ENCODE peak calls at places on chromosomes 12 and 14, in four cellular contexts. E is GM12878, N is HepG2, P is H1. A is an unnamed sample.
A peak's percentile ranks its signal among the peaks of the same experiment; 100 is the strongest.

GRCh38 chr12:11016937-11017336 is 5.5 kb downstream of the TAS2R19 start:
- DNase-seq in E (no peak), N (no peak), P (no peak), A (no peak)

GRCh38 chr12:110170535-110171185 is 46.5 kb downstream of the IFT81 start:
- DNase-seq in E (no peak), N (no peak), P (no peak), A (no peak)

GRCh38 chr12:122042910-122043309 is 21.2 kb downstream of the BCL7A start:
- DNase-seq in E (no peak), N (no peak), P (no peak), A (no peak)

GRCh38 chr14:55131782-55132181 is 2.7 kb downstream of the LGALS3 start:
- DNase-seq in E (no peak), N (no peak), P (no peak), A (no peak)

GRCh38 chr12:125092872-125093680 is 27.8 kb downstream of the AACS start:
- DNase-seq in E (no peak), N (peak; percentile 92), P (no peak), A (no peak)

GRCh38 chr12:52633383-52633782 is 15.0 kb upstream of the KRT73 start:
- DNase-seq in E (no peak), N (no peak), P (no peak), A (no peak)

GRCh38 chr12:127342861-127343260 is 924.1 kb upstream of the TMEM132C start:
- DNase-seq in E (no peak), N (no peak), P (no peak), A (no peak)

GRCh38 chr14:77955816-77956796 is 156.2 kb downstream of the ADCK1 start:
- DNase-seq in E (no peak), N (no peak), P (no peak), A (no peak)

GRCh38 chr14:31894351-31894750 is 182.8 kb upstream of the ARHGAP5 start:
- DNase-seq in E (no peak), N (no peak), P (no peak), A (no peak)

GRCh38 chr12:104182144-104182543 is 33.4 kb upstream of the TXNRD1 start:
- DNase-seq in E (no peak), N (no peak), P (no peak), A (no peak)

GRCh38 chr14:84442481-84442880 is 1087.5 kb upstream of the FLRT2 start:
- DNase-seq in E (no peak), N (no peak), P (no peak), A (no peak)

GRCh38 chr14:105394714-105395537 is 3.4 kb upstream of the TEX22 start:
- DNase-seq in E (no peak), N (no peak), P (no peak), A (no peak)

GRCh38 chr12:110002691-110003515 is 3.7 kb downstream of the ANKRD13A start:
- DNase-seq in E (no peak), N (no peak), P (no peak), A (no peak)

DNA sequence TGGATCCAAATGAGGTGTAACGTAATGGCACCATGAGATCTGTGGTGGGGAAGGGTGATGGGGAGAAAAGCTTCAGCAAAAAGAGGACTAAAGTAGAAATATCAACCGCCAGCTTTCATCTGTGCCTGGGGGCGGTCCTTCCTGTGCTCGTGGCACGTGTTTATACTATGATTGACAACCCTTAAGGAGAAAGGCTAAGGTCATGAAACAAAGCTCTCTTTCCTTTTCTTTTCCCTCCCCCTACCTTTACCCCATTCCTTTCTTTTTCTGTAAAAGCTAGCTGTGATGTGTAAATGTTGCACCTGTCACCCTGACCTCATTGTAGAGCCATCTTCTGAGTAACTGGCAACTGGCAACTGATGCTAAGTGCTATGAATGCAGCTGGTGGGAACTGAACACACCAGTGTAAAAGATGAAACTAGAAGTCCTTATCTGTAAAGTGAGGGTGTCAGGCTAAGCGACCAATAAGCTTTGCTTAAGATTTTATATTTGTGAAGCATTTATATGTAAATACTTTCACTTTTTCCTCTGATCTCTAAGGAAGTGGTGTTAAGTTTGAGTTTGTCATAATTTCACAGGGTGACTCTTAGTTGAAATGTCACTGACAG is 102.8 kb upstream of the BCAT1 start:
- DNase-seq in E (peak; percentile 84), N (no peak), P (no peak), A (no peak)
- H3K4me3 ChIP-seq in E (peak overlapping the region; percentile 83), N (no peak overlapping the region), P (no peak overlapping the region), A (no peak overlapping the region)

GRCh38 chr12:117646595-117646994 is 285.2 kb upstream of the NOS1 start:
- DNase-seq in E (no peak), N (no peak), P (no peak), A (no peak)
- TF ChIP-seq ZNF274 in E (no peak), N (no peak), P (no peak), A (no peak)

DNA sequence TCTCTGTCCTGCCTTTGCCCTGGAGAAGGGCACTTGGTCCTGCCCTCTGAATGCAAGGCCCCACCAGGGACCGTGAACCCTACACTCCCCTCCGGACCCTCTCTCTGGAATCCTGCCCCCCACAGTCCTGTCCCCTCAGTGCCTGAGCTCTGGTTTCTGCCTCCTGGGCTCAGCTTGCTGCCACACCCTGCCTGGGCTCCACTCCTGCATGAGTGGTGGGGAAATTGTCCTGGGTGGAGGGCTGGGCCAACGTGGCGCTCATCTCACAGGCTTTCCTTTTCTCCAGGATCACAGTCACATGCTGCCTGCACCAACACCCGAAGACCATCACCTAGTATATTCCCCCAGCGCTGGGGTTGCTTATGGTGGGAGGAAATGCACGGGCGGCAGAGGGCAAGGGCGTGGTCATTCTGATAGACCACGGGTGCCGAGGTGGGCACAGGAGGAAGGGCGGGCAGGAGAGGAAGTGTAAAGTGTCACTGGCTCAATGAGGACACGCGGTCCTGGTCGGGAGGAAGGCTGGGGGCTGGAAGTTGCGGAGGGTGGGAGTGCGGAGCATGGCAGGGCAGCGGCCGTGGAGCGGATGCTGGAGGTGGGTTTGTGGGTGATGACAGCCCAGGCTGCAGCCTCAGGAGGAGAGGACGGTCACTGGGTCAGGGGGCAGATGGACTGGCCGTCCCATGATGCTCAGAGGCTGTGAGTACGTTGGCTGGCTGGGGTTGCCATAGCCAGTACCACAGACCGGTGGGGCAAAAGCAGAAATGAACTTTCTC is 99.5 kb downstream of the KIF26A start:
- DNase-seq in E (no peak), N (no peak), P (no peak), A (no peak)
- H3K9me3 ChIP-seq in E (no peaks in the 10 kb centered on the region), N (peaks cover 20% of the 10 kb centered on the region), P (peaks cover 10% of the 10 kb centered on the region), A (peaks cover 16% of the 10 kb centered on the region)

GRCh38 chr12:71160585-71160984 is 2.8 kb upstream of the TSPAN8 start:
- DNase-seq in E (no peak), N (no peak), P (no peak), A (no peak)

GRCh38 chr12:71159260-71159659 is 1.5 kb upstream of the TSPAN8 start:
- DNase-seq in E (no peak), N (peak; percentile 45), P (no peak), A (no peak)

GRCh38 chr12:71155228-71155627 is 2.6 kb downstream of the TSPAN8 start:
- DNase-seq in E (no peak), N (peak; percentile 85), P (no peak), A (no peak)

GRCh38 chr12:71158361-71158882 is 623 bp upstream of the TSPAN8 start:
- DNase-seq in E (no peak), N (peak; percentile 54), P (no peak), A (no peak)

DNA sequence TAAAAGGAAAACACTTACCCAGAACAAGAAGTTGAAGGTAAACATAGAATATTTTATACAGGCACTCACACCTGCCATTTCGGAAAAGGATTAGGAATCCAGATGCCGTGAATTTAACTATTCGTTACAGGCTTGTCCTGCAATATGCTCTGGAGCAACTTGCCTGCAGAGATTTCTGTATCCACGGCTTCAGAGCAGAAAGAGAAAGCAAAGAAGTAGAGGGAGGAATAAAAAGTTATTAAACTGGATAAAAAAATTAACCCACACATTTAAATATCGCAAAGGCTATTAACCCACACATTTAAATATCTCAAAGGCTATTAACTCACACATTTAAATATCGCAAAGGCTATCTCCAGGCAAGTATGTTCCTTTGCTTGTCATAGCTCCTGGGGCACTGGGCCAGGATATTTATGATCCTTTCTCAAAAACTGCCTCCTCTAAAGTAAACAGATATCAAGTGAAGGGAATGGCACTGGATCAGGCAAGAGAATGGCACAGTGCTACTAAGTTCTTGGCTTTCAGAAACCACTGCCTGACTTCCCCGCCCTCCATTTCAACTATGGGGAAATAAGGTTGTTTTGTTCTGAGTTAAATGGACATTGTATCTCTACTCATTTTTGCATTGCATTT is at the start of gene TSPAN8:
- DNase-seq in E (no peak), N (peak; percentile 64), P (no peak), A (no peak)
- H3K4me3 ChIP-seq in E (no peak within 1 kb of the TSS), N (no peak within 1 kb of the TSS), P (no peak within 1 kb of the TSS), A (no peak within 1 kb of the TSS)

GRCh38 chr12:93938317-93938716 is 210.1 kb upstream of the PLXNC1 start:
- DNase-seq in E (no peak), N (no peak), P (no peak), A (no peak)

GRCh38 chr12:93943766-93944165 is 204.6 kb upstream of the PLXNC1 start:
- DNase-seq in E (no peak), N (no peak), P (no peak), A (no peak)

GRCh38 chr12:93939641-93940040 is 208.7 kb upstream of the PLXNC1 start:
- DNase-seq in E (no peak), N (no peak), P (no peak), A (no peak)

GRCh38 chr12:93937812-93938211 is 210.6 kb upstream of the PLXNC1 start:
- DNase-seq in E (no peak), N (no peak), P (no peak), A (no peak)

DNA sequence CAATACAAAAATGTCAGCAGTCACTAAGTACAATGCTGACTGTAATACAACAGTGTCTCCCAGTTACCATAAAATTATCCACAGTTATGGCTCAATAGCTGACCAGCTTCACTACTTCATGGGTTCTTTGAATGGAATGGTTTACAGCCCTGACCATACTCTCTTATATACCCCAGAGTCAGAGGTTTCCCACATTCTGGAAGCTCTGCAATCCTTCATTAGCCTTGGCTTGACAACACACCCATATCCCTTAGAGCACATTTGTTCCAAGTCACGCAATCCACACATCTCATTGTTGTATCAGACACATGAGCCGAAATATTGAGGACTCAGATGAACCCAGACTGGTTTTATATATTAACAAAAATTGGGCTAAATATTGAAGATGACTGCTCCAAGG is 209.5 kb upstream of the PLXNC1 start:
- DNase-seq in E (no peak), N (no peak), P (no peak), A (no peak)
- TF ChIP-seq ZNF274 in E (no peak), N (no peak), P (no peak), A (no peak)

DNA sequence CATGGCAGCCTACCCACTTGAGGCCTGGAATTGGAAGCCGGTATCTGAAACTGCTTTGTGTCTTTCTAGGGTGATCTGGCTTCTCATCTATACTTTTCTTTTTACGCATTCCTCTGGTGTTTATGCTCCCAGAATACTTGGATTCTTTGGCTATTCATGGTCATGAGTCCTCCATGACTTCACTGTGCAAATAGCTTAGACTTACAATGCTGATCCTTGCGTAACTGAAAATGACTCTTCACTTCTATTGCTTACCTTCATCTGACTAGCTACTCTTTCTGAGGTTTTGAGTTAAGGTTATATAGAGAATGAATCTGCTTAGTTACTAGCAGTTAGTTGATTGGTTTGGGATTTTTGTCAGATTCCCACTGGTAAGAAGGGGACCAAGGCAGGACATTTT is 121.7 kb upstream of the NOVA1 start:
- DNase-seq in E (no peak), N (peak; percentile 34), P (no peak), A (no peak)
- H3K9me3 ChIP-seq in E (no peaks in the 10 kb centered on the region), N (peaks cover 93% of the 10 kb centered on the region), P (no peaks in the 10 kb centered on the region), A (no peaks in the 10 kb centered on the region)

A was measured in NT2/D1.